ENCODE peak calls at places on chromosomes 6 and 20, in six cellular contexts. J is HFF-Myc, L is aorta, D is foreskin fibroblast, S is gastrocnemius medialis, Q is adipocyte. T is an unnamed sample.

GRCh38 chr6:1858191-1858590 is 248.5 kb downstream of the FOXC1 start:
- DNase-seq in J (no peak), Q (peak), L (no peak), D (no peak), S (no peak), T (peak)

GRCh38 chr6:146551545-146551944 is 7.9 kb downstream of the RAB32 start:
- DNase-seq in J (no peak), Q (no peak), S (no peak), D (no peak), L (no peak), T (no peak)

GRCh38 chr6:88629838-88630462 is 333.5 kb downstream of the RNGTT start:
- DNase-seq in Q (no peak), D (no peak), J (no peak), S (no peak), L (no peak), T (no peak)

GRCh38 chr20:60466683-60467022 is 508.4 kb downstream of the CDH26 start:
- DNase-seq in Q (no peak), D (no peak), S (no peak), L (no peak), J (no peak), T (no peak)

GRCh38 chr6:15770347-15771143 is 107.7 kb upstream of the DTNBP1 start:
- DNase-seq in J (no peak), S (no peak), L (no peak), D (peak), Q (peak), T (no peak)

GRCh38 chr6:33822575-33823395 is 19.0 kb upstream of the MLN start:
- DNase-seq in D (no peak), Q (no peak), L (no peak), S (no peak), J (no peak), T (no peak)

GRCh38 chr20:37535443-37536132 is 7.9 kb upstream of the BLCAP start:
- DNase-seq in J (no peak), D (no peak), L (no peak), S (no peak), Q (no peak), T (no peak)

GRCh38 chr6:53326372-53327016 is 22.3 kb downstream of the ELOVL5 start:
- DNase-seq in J (peak), Q (peak), D (peak), L (peak), S (no peak), T (peak)

GRCh38 chr6:37182736-37183590 is 13.0 kb downstream of the PIM1 start:
- DNase-seq in S (peak), J (no peak), L (peak), D (no peak), Q (no peak), T (no peak)

GRCh38 chr6:64630901-64631300 is 995.3 kb downstream of the PHF3 start:
- DNase-seq in S (no peak), L (no peak), J (no peak), D (no peak), Q (no peak), T (no peak)

GRCh38 chr6:142872376-142872775 is 72.6 kb downstream of the HIVEP2 start:
- DNase-seq in D (no peak), J (no peak), Q (no peak), S (no peak), L (no peak), T (no peak)

GRCh38 chr6:148107911-148108310 is 234.7 kb upstream of the SASH1 start:
- DNase-seq in S (no peak), D (no peak), L (no peak), Q (no peak), J (no peak), T (no peak)

GRCh38 chr6:456887-457286 is 65.3 kb downstream of the IRF4 start:
- DNase-seq in L (no peak), J (no peak), S (no peak), D (no peak), Q (no peak), T (no peak)

GRCh38 chr6:45420083-45420908 is 42.6 kb upstream of the SUPT3H start:
- DNase-seq in S (no peak), Q (no peak), D (peak), L (peak), J (no peak), T (peak)

GRCh38 chr20:34709836-34710567 is 5.9 kb downstream of the TP53INP2 start:
- DNase-seq in L (peak), S (peak), D (peak), J (no peak), Q (peak), T (no peak)

GRCh38 chr6:41799517-41799916 is 12.0 kb downstream of the TOMM6 start:
- DNase-seq in J (no peak), D (no peak), Q (no peak), S (no peak), L (no peak), T (no peak)

GRCh38 chr6:37648465-37649330 is 49.0 kb downstream of the MDGA1 start:
- DNase-seq in S (no peak), D (no peak), L (no peak), Q (no peak), J (no peak), T (no peak)

GRCh38 chr6:38212579-38212978 is 393.1 kb downstream of the ZFAND3 start:
- DNase-seq in L (peak), S (no peak), J (no peak), D (no peak), Q (peak), T (no peak)

GRCh38 chr6:135935951-135936601 is 84.6 kb downstream of the PDE7B start:
- DNase-seq in J (peak), D (peak), Q (peak), L (no peak), S (no peak), T (peak)

GRCh38 chr6:129188795-129189194 is 305.9 kb downstream of the LAMA2 start:
- DNase-seq in Q (no peak), D (no peak), L (no peak), S (no peak), J (no peak), T (no peak)

GRCh38 chr6:38450717-38451116 is 189.0 kb downstream of the BTBD9 start:
- DNase-seq in L (no peak), S (no peak), J (no peak), Q (no peak), D (no peak), T (no peak)

GRCh38 chr20:52242237-52243230 is 51.0 kb upstream of the ZFP64 start:
- DNase-seq in J (no peak), Q (peak), L (no peak), D (no peak), S (no peak), T (no peak)

GRCh38 chr20:8375898-8376297 is 243.8 kb downstream of the PLCB1 start:
- DNase-seq in S (no peak), J (no peak), D (no peak), L (no peak), Q (peak), T (no peak)

GRCh38 chr20:23164176-23164601 is 78.1 kb upstream of the CD93 start:
- DNase-seq in S (no peak), Q (no peak), J (no peak), D (no peak), L (no peak), T (no peak)

GRCh38 chr6:117531346-117531745 is 48.9 kb downstream of the DCBLD1 start:
- DNase-seq in Q (peak), D (no peak), L (no peak), S (no peak), J (no peak), T (no peak)

GRCh38 chr6:80338201-80338836 is 231.8 kb downstream of the BCKDHB start:
- DNase-seq in D (peak), S (no peak), L (peak), J (no peak), Q (peak), T (no peak)

GRCh38 chr6:98498359-98498758 is 336.0 kb upstream of the POU3F2 start:
- DNase-seq in Q (no peak), S (no peak), L (no peak), D (no peak), J (no peak), T (no peak)

GRCh38 chr6:73653571-73654424 is at the start of gene SLC17A5:
- DNase-seq in J (peak), S (peak), Q (peak), D (peak), L (peak), T (peak)

GRCh38 chr20:19047040-19047950 is 165.1 kb upstream of the SLC24A3 start:
- DNase-seq in Q (no peak), D (no peak), J (no peak), L (peak), S (peak), T (no peak)

GRCh38 chr6:169253745-169254238 is at the start of gene THBS2:
- DNase-seq in Q (peak), L (peak), D (peak), S (peak), J (peak), T (peak)

GRCh38 chr20:32514760-32515159 is 70.4 kb downstream of the NOL4L start:
- DNase-seq in Q (no peak), D (no peak), L (no peak), J (no peak), S (no peak), T (no peak)

GRCh38 chr20:32516985-32517873 is 67.9 kb downstream of the NOL4L start:
- DNase-seq in L (peak), S (no peak), Q (no peak), D (no peak), J (no peak), T (no peak)

GRCh38 chr20:32515631-32516101 is 69.5 kb downstream of the NOL4L start:
- DNase-seq in J (no peak), D (no peak), Q (no peak), S (no peak), L (peak), T (no peak)

GRCh38 chr20:32517914-32518592 is 67.1 kb downstream of the NOL4L start:
- DNase-seq in J (no peak), S (no peak), L (peak), Q (no peak), D (no peak), T (no peak)

DNA sequence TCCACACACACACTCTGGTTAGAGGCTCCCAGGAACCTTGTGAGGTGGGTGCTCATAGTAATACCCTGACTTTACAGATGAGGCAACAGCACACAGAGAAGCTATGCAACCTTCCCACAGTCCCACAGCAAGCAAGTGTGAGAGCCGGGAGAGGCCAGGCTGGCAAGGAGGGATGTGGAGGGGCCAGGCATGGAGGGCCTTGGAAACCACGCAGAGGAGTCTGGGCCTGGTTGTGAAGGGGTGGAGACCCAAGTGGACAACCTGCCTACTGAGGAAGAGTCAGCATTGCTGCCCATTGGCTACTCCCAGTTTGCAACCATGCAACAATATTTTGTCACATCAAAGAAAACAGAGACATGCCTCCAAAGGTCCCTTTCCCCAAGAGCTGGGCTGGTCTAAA is 68.5 kb downstream of the NOL4L start:
- DNase-seq in Q (no peak), L (peak), S (no peak), D (no peak), J (no peak), T (no peak)
- H3K4me3 ChIP-seq in Q (no peak), L (no peak), S (no peak), D (no peak), J (no peak), T (no peak)

GRCh38 chr6:17703256-17703694 is 3.5 kb downstream of the NUP153 start:
- DNase-seq in Q (peak), D (peak), J (no peak), L (no peak), S (no peak), T (peak)
- H3K4me3 ChIP-seq in Q (peak), D (no peak), J (peak), L (no peak), S (peak), T (no peak)

GRCh38 chr6:3569817-3570216 is 113.0 kb upstream of the SLC22A23 start:
- DNase-seq in D (no peak), J (no peak), L (no peak), Q (no peak), S (no peak), T (no peak)

GRCh38 chr6:3568396-3569082 is 111.7 kb upstream of the SLC22A23 start:
- DNase-seq in L (no peak), S (no peak), J (no peak), Q (peak), D (no peak), T (no peak)

GRCh38 chr6:3565291-3565690 is 108.4 kb upstream of the SLC22A23 start:
- DNase-seq in S (no peak), L (no peak), D (no peak), Q (no peak), J (no peak), T (no peak)

GRCh38 chr6:3571206-3571815 is 114.5 kb upstream of the SLC22A23 start:
- DNase-seq in L (no peak), D (no peak), Q (no peak), S (no peak), J (no peak), T (no peak)

GRCh38 chr6:3566812-3567211 is 110.0 kb upstream of the SLC22A23 start:
- DNase-seq in S (no peak), J (no peak), L (no peak), D (peak), Q (peak), T (peak)
- H3K4me3 ChIP-seq in S (no peak), J (no peak), L (no peak), D (no peak), Q (no peak), T (no peak)

GRCh38 chr6:110474500-110474899 is 1.9 kb downstream of the SLC22A16 start:
- DNase-seq in Q (no peak), D (no peak), J (no peak), S (no peak), L (no peak), T (no peak)
- H3K4me3 ChIP-seq in Q (no peak), D (no peak), J (no peak), S (no peak), L (no peak), T (no peak)

DNA sequence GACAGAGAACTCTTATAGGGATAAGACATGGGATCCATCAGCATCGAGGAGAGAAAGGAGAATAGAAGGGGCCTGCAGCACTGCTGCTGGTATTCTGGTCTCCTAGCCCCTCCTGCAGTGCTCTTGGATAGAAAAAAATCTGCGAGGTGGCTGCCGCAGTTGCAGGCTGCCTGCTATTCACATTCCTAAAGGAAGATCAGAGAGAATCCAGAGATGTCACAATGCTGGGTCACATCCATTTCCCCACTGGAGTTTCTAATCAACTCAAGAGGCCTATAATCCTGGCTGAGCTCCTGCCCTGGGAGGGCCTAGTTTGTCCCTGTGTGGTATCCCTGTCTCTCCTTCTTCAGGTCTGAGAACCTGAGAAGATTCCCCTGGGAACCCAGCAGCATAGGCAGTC is 357.8 kb downstream of the MAFB start:
- DNase-seq in S (no peak), J (no peak), D (no peak), Q (no peak), L (no peak), T (no peak)
- H3K4me3 ChIP-seq in S (no peak), J (no peak), D (no peak), Q (no peak), L (no peak), T (no peak)

DNA sequence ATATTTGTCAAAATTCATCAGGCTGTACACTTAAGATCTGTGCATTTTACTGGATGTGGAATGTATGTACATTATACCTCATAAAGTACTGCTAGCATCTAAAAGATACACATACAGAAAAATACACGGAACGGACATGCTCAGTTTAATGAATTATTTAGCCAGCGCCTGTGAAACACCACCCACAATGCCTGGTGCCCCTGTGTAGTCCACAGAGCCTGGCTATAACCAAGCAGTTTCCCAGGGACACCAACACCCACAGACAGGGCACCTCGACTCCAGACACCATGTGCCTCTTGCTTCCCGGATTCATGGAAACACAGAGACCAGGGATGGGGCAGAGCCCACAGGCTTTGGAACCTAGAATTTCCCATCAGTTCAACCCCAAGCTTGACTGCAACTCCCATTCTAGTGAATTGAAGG is 17.4 kb upstream of the ARMC12 start:
- DNase-seq in D (no peak), Q (peak), J (no peak), S (no peak), L (no peak), T (no peak)
- H3K4me3 ChIP-seq in D (no peak), Q (peak), J (no peak), S (peak), L (no peak), T (peak)

GRCh38 chr20:59064214-59064722 is 21.7 kb upstream of the PRELID3B start:
- DNase-seq in S (no peak), D (no peak), L (no peak), Q (no peak), J (no peak), T (no peak)
- H3K4me3 ChIP-seq in S (peak), D (no peak), L (no peak), Q (no peak), J (no peak), T (no peak)

GRCh38 chr6:31116661-31117385 is 2.2 kb downstream of the PSORS1C1 start:
- DNase-seq in S (no peak), L (peak), Q (no peak), D (peak), J (no peak), T (no peak)
- H3K4me3 ChIP-seq in S (no peak), L (no peak), Q (peak), D (no peak), J (no peak), T (no peak)

GRCh38 chr6:152696543-152696942 is 1.2 kb upstream of the MYCT1 start:
- DNase-seq in Q (peak), S (no peak), D (peak), L (no peak), J (no peak), T (peak)

GRCh38 chr6:152701081-152701862 is 3.6 kb downstream of the MYCT1 start:
- DNase-seq in Q (no peak), J (no peak), L (no peak), D (no peak), S (no peak), T (no peak)

GRCh38 chr6:152697634-152698033 is at the start of gene MYCT1:
- DNase-seq in Q (no peak), L (no peak), J (no peak), S (no peak), D (no peak), T (no peak)

GRCh38 chr6:152700427-152700826 is 2.7 kb downstream of the MYCT1 start:
- DNase-seq in J (no peak), S (no peak), D (no peak), Q (no peak), L (no peak), T (no peak)

DNA sequence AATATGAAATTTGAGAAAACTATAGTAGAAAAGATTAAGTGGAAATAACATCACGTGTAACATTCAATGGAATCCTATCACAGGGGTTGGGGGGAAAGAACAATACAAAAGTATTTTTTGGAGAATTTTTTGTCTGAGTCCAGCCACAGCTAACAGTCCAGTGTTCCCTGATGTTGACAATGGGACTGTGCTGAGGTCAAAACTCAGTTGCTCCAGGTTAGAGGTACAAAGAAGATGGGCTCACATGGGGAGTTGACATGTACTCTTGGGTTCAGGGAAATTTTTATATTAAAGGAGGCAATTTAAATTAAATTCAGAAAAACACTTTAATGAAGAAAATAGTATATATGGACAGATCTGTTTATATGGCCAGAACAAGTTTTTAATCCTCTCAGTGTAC is 995 bp downstream of the MYCT1 start:
- DNase-seq in Q (no peak), J (no peak), L (no peak), D (no peak), S (no peak), T (no peak)
- H3K4me3 ChIP-seq in Q (no peak), J (no peak), L (no peak), D (no peak), S (peak), T (no peak)